ENCODE peak calls at places on chromosomes 13 and 19, in nine cellular contexts. M, Y, I, K, R, G, E, D and B are unnamed samples.

GRCh38 chr19:53961523-53962345 is 1.0 kb upstream of the CACNG8 start:
- DNase-seq in M (peak; percentile 72), Y (no peak), I (no peak), K (no peak), R (peak; percentile 72), G (no peak), E (no peak), D (no peak), B (peak; percentile 72)

GRCh38 chr13:19156013-19156825 is 25.4 kb downstream of the TUBA3C start:
- DNase-seq in M (no peak), Y (no peak), I (no peak), K (no peak), R (peak; percentile 61), G (no peak), E (no peak), D (no peak), B (peak; percentile 16)

GRCh38 chr13:46666727-46667456 is 113.9 kb downstream of the LRCH1 start:
- DNase-seq in M (no peak), Y (no peak), I (no peak), K (no peak), R (no peak), G (no peak), E (no peak), D (no peak), B (peak; percentile 73)

GRCh38 chr13:96011291-96011875 is 41.8 kb downstream of the UGGT2 start:
- DNase-seq in M (no peak), Y (no peak), I (no peak), K (peak; percentile 53), R (no peak), G (no peak), E (no peak), D (no peak), B (no peak)

GRCh38 chr13:29679357-29680050 is 84.0 kb upstream of the SLC7A1 start:
- DNase-seq in M (no peak), Y (no peak), I (no peak), K (no peak), R (no peak), G (no peak), E (no peak), D (peak; percentile 46), B (no peak)

GRCh38 chr13:30659980-30660379 is 42.3 kb downstream of the USPL1 start:
- DNase-seq in M (no peak), Y (no peak), I (no peak), K (no peak), R (no peak), G (no peak), E (no peak), D (no peak), B (no peak)

GRCh38 chr13:67075239-67075638 is 154.9 kb downstream of the PCDH9 start:
- DNase-seq in M (no peak), Y (no peak), I (no peak), K (peak; percentile 15), R (no peak), G (no peak), E (no peak), D (no peak), B (no peak)

GRCh38 chr13:93942016-93942415 is 537.5 kb downstream of the DCT start:
- DNase-seq in M (no peak), Y (no peak), I (peak; percentile 1), K (peak; percentile 59), R (peak; percentile 50), G (no peak), E (no peak), D (no peak), B (no peak)

GRCh38 chr19:43467276-43467675 is 1.9 kb upstream of the LYPD3 start:
- DNase-seq in M (no peak), Y (no peak), I (no peak), K (no peak), R (peak; percentile 47), G (no peak), E (no peak), D (no peak), B (no peak)

GRCh38 chr19:11551603-11552235 is 7.3 kb downstream of the ELOF1 start:
- DNase-seq in M (peak; percentile 86), Y (no peak), I (no peak), K (no peak), R (peak; percentile 90), G (peak; percentile 27), E (no peak), D (no peak), B (peak; percentile 94)

GRCh38 chr19:38404858-38405257 is 2.0 kb downstream of the FAM98C start:
- DNase-seq in M (peak; percentile 56), Y (no peak), I (no peak), K (no peak), R (peak; percentile 36), G (no peak), E (no peak), D (no peak), B (no peak)

GRCh38 chr19:45455707-45456499 is 11.9 kb upstream of the FOSB start:
- DNase-seq in M (peak; percentile 99), Y (peak; percentile 97), I (peak; percentile 97), K (peak; percentile 99), R (peak; percentile 98), G (peak; percentile 97), E (peak; percentile 99), D (peak; percentile 95), B (peak; percentile 95)

GRCh38 chr19:28468701-28469459 is 744.1 kb downstream of the UQCRFS1 start:
- DNase-seq in M (no peak), Y (no peak), I (no peak), K (no peak), R (peak; percentile 87), G (peak; percentile 43), E (no peak), D (no peak), B (peak; percentile 64)

GRCh38 chr13:41544824-41545707 is 87.7 kb downstream of the RGCC start:
- DNase-seq in M (no peak), Y (no peak), I (peak; percentile 84), K (peak; percentile 28), R (peak; percentile 78), G (no peak), E (no peak), D (no peak), B (no peak)

GRCh38 chr19:39936020-39936419 is 1.6 kb upstream of the FCGBP start:
- DNase-seq in M (no peak), Y (no peak), I (no peak), K (no peak), R (no peak), G (no peak), E (no peak), D (peak; percentile 34), B (no peak)

GRCh38 chr19:39935262-39935661 is 828 bp upstream of the FCGBP start:
- DNase-seq in M (no peak), Y (no peak), I (no peak), K (no peak), R (no peak), G (no peak), E (no peak), D (no peak), B (peak; percentile 58)

GRCh38 chr19:39937094-39937493 is 2.7 kb upstream of the FCGBP start:
- DNase-seq in M (no peak), Y (no peak), I (no peak), K (no peak), R (no peak), G (no peak), E (no peak), D (no peak), B (no peak)

GRCh38 chr19:39936622-39937021 is 2.2 kb upstream of the FCGBP start:
- DNase-seq in M (no peak), Y (no peak), I (no peak), K (no peak), R (no peak), G (no peak), E (no peak), D (no peak), B (no peak)

DNA sequence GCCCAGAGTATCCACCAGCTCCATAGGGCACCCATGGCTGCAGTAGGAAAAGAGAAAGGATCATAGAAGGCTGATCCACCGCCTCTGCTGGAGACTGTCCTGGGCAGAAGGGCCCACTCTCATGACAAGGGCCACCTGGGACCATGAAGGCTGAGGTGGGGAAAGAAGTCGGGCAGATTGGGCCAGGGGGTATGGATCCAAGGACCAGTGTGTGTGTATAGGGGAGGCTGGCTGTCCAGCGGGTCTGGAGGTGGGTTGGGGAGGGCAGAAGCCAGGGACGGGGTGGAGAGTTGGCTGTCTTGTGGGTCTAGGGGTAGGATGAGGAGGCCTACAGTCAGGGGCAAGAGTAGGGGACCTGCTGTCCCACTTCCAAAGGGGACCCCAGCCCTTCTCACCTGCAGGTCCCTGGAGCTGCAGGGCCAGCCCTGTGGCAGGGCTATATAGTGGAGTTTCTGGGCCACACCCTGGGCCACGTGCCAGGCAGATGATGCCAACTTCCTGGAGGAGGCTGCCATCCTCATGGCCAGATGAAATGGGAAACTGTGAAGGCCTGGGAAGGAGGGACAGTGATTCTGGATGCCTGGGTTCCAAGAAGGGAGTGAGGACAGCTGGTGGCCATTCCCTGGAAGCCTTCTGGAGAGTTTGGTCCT is at the start of gene FCGBP:
- DNase-seq in M (no peak), Y (no peak), I (no peak), K (no peak), R (no peak), G (no peak), E (no peak), D (peak; percentile 66), B (no peak)
- H3K4me3 ChIP-seq in M (no peak within 1 kb of the TSS), Y (no peak within 1 kb of the TSS), I (no peak within 1 kb of the TSS), K (no peak within 1 kb of the TSS), R (no peak within 1 kb of the TSS), G (no peak within 1 kb of the TSS), E (no peak within 1 kb of the TSS), D (no peak within 1 kb of the TSS), B (no peak within 1 kb of the TSS)

DNA sequence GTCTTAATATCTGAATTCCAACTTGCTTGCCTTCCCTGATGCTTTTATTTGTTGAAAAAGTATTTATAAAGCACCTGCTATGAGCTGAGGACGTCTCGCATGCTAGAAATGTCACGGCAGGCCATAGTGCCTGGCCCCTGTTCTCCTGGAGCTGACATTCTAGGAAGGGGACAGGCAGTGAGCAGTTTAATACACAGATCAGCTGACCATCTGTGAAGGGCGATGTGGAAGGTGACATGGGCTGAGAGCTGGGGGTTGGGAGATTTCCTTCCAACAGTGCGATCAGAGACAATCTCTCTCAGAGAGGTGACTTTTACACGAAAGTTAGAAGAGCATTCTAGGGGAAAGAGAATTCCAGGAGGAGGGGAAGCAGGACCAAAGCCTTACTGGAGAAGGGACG is 153.2 kb downstream of the ZNF536 start:
- DNase-seq in M (no peak), Y (no peak), I (no peak), K (no peak), R (no peak), G (no peak), E (no peak), D (no peak), B (no peak)
- H3K27me3 ChIP-seq in M (no peaks in the 10 kb centered on the region), Y (no peaks in the 10 kb centered on the region), I (no peaks in the 10 kb centered on the region), K (no peaks in the 10 kb centered on the region), R (no peaks in the 10 kb centered on the region), G (no peaks in the 10 kb centered on the region), E (no peaks in the 10 kb centered on the region), D (no peaks in the 10 kb centered on the region), B (no peaks in the 10 kb centered on the region)

GRCh38 chr19:39670998-39671397 is 15.3 kb downstream of the LGALS16 start:
- DNase-seq in M (no peak), Y (no peak), I (no peak), K (no peak), R (no peak), G (no peak), E (no peak), D (no peak), B (no peak)
- H3K4me3 ChIP-seq in M (no peak overlapping the region), Y (no peak overlapping the region), I (no peak overlapping the region), K (no peak overlapping the region), R (no peak overlapping the region), G (no peak overlapping the region), E (no peak overlapping the region), D (no peak overlapping the region), B (no peak overlapping the region)

DNA sequence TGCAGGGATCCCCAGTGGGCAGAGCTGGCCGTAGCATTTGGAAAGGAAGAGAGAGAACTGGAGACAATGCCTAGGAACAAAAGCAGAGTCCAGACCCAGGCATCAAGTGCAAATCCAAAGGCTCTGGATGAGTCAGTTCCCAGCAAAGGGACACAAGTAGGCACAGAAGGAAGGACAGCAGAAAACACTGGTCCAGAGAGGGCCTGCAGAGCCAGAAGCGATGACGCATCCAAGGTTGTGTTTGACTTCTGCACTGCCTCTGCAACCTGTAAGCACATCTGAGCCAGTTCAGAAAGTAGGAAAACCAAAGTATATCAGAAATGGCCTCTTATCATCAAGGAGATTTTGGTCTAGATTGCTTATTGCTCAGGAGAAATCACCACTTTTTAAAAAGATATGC is 604.5 kb downstream of the FGF9 start:
- DNase-seq in M (no peak), Y (no peak), I (no peak), K (no peak), R (no peak), G (no peak), E (no peak), D (no peak), B (no peak)
- H3K27me3 ChIP-seq in M (no peaks in the 10 kb centered on the region), Y (no peaks in the 10 kb centered on the region), I (no peaks in the 10 kb centered on the region), K (no peaks in the 10 kb centered on the region), R (no peaks in the 10 kb centered on the region), G (no peaks in the 10 kb centered on the region), E (no peaks in the 10 kb centered on the region), D (no peaks in the 10 kb centered on the region), B (no peaks in the 10 kb centered on the region)